ENCODE peak calls at places on chromosomes 16 and 17, in eight cellular contexts. U, W, F, R, C, I, D and P are unnamed samples.

GRCh38 chr16:23518435-23518891 is 8.2 kb upstream of the GGA2 start:
- DNase-seq in U (no peak), W (no peak), F (peak), R (no peak), C (no peak), I (no peak), D (no peak), P (no peak)

GRCh38 chr16:49112754-49113153 is 168.9 kb downstream of the CBLN1 start:
- DNase-seq in U (no peak), W (no peak), F (no peak), R (no peak), C (no peak), I (no peak), D (no peak), P (no peak)

GRCh38 chr16:84383106-84383505 is 14.8 kb downstream of the ATP2C2 start:
- DNase-seq in U (no peak), W (no peak), F (no peak), R (no peak), C (no peak), I (no peak), D (no peak), P (no peak)

GRCh38 chr17:57357830-57358426 is 101.6 kb downstream of the MSI2 start:
- DNase-seq in U (peak), W (no peak), F (no peak), R (no peak), C (no peak), I (no peak), D (no peak), P (no peak)

GRCh38 chr16:49800441-49800840 is 55.5 kb downstream of the ZNF423 start:
- DNase-seq in U (no peak), W (no peak), F (no peak), R (no peak), C (no peak), I (no peak), D (no peak), P (no peak)

GRCh38 chr17:44354582-44355309 is 8.9 kb downstream of the FAM171A2 start:
- DNase-seq in U (no peak), W (no peak), F (no peak), R (no peak), C (no peak), I (peak), D (peak), P (peak)

GRCh38 chr17:65809366-65809765 is 247.9 kb upstream of the AXIN2 start:
- DNase-seq in U (no peak), W (no peak), F (no peak), R (no peak), C (no peak), I (no peak), D (no peak), P (no peak)

GRCh38 chr16:50282010-50282538 is 15.7 kb downstream of the ADCY7 start:
- DNase-seq in U (no peak), W (no peak), F (no peak), R (no peak), C (no peak), I (no peak), D (no peak), P (no peak)

GRCh38 chr17:73304971-73305786 is 6.6 kb downstream of the CDC42EP4 start:
- DNase-seq in U (peak), W (no peak), F (peak), R (no peak), C (peak), I (no peak), D (no peak), P (peak)

GRCh38 chr16:5615868-5616642 is 518.5 kb upstream of the EEF2KMT start:
- DNase-seq in U (peak), W (no peak), F (no peak), R (peak), C (no peak), I (peak), D (peak), P (peak)

GRCh38 chr17:81436294-81436849 is 41.1 kb downstream of the BAHCC1 start:
- DNase-seq in U (no peak), W (no peak), F (peak), R (no peak), C (no peak), I (no peak), D (no peak), P (no peak)